ENCODE peak calls at places on chromosomes 12 and 14, in five cellular contexts. One of them, this sample, is unnamed.

GRCh38 chr12:34403706-34404376 is 381.5 kb downstream of the ALG10 start:
- DNase-seq in adrenal gland: peak
- DNase-seq in activated CD4-positive, alpha-beta T cell treated with anti-CD3 and anti-CD28 coated beads, Interleukin-2, amount 10 ng/mL, durations not matched to agents 7 days and 5 days: no peak
- DNase-seq in nucleus accumbens: no peak
- DNase-seq in stimulated activated CD8-positive, alpha-beta memory T cell treated with anti-CD3 and anti-CD28 coated beads, Interleukin-7, amount 100 ng/mL, for 24 hours: no peak
- DNase-seq in this sample: no peak

GRCh38 chr14:42174357-42174756 is 567.7 kb downstream of the LRFN5 start:
- DNase-seq in adrenal gland: no peak
- DNase-seq in activated CD4-positive, alpha-beta T cell treated with anti-CD3 and anti-CD28 coated beads, Interleukin-2, amount 10 ng/mL, durations not matched to agents 7 days and 5 days: no peak
- DNase-seq in nucleus accumbens: no peak
- DNase-seq in stimulated activated CD8-positive, alpha-beta memory T cell treated with anti-CD3 and anti-CD28 coated beads, Interleukin-7, amount 100 ng/mL, for 24 hours: no peak
- DNase-seq in this sample: no peak

GRCh38 chr12:123000578-123000977 is 20.1 kb downstream of the ARL6IP4 start:
- DNase-seq in adrenal gland: no peak
- DNase-seq in activated CD4-positive, alpha-beta T cell treated with anti-CD3 and anti-CD28 coated beads, Interleukin-2, amount 10 ng/mL, durations not matched to agents 7 days and 5 days: no peak
- DNase-seq in nucleus accumbens: no peak
- DNase-seq in stimulated activated CD8-positive, alpha-beta memory T cell treated with anti-CD3 and anti-CD28 coated beads, Interleukin-7, amount 100 ng/mL, for 24 hours: no peak
- DNase-seq in this sample: no peak

GRCh38 chr12:48001426-48002178 is 2.7 kb downstream of the COL2A1 start:
- DNase-seq in adrenal gland: peak
- DNase-seq in activated CD4-positive, alpha-beta T cell treated with anti-CD3 and anti-CD28 coated beads, Interleukin-2, amount 10 ng/mL, durations not matched to agents 7 days and 5 days: no peak
- DNase-seq in nucleus accumbens: no peak
- DNase-seq in stimulated activated CD8-positive, alpha-beta memory T cell treated with anti-CD3 and anti-CD28 coated beads, Interleukin-7, amount 100 ng/mL, for 24 hours: no peak
- DNase-seq in this sample: no peak

GRCh38 chr14:74955229-74955999 is at the start of gene PGF:
- DNase-seq in adrenal gland: peak
- DNase-seq in activated CD4-positive, alpha-beta T cell treated with anti-CD3 and anti-CD28 coated beads, Interleukin-2, amount 10 ng/mL, durations not matched to agents 7 days and 5 days: peak
- DNase-seq in nucleus accumbens: no peak
- DNase-seq in stimulated activated CD8-positive, alpha-beta memory T cell treated with anti-CD3 and anti-CD28 coated beads, Interleukin-7, amount 100 ng/mL, for 24 hours: no peak
- DNase-seq in this sample: peak

GRCh38 chr12:30913323-30913722 is 13.2 kb upstream of the TSPAN11 start:
- DNase-seq in adrenal gland: no peak
- DNase-seq in activated CD4-positive, alpha-beta T cell treated with anti-CD3 and anti-CD28 coated beads, Interleukin-2, amount 10 ng/mL, durations not matched to agents 7 days and 5 days: no peak
- DNase-seq in nucleus accumbens: no peak
- DNase-seq in stimulated activated CD8-positive, alpha-beta memory T cell treated with anti-CD3 and anti-CD28 coated beads, Interleukin-7, amount 100 ng/mL, for 24 hours: no peak
- DNase-seq in this sample: no peak

GRCh38 chr12:57148469-57149308 is 1.3 kb upstream of the LRP1-AS start:
- DNase-seq in adrenal gland: peak
- DNase-seq in activated CD4-positive, alpha-beta T cell treated with anti-CD3 and anti-CD28 coated beads, Interleukin-2, amount 10 ng/mL, durations not matched to agents 7 days and 5 days: no peak
- DNase-seq in nucleus accumbens: no peak
- DNase-seq in stimulated activated CD8-positive, alpha-beta memory T cell treated with anti-CD3 and anti-CD28 coated beads, Interleukin-7, amount 100 ng/mL, for 24 hours: no peak
- DNase-seq in this sample: no peak

GRCh38 chr14:92209141-92209540 is 87.4 kb downstream of the CPSF2 start:
- DNase-seq in adrenal gland: no peak
- DNase-seq in activated CD4-positive, alpha-beta T cell treated with anti-CD3 and anti-CD28 coated beads, Interleukin-2, amount 10 ng/mL, durations not matched to agents 7 days and 5 days: no peak
- DNase-seq in nucleus accumbens: no peak
- DNase-seq in stimulated activated CD8-positive, alpha-beta memory T cell treated with anti-CD3 and anti-CD28 coated beads, Interleukin-7, amount 100 ng/mL, for 24 hours: no peak
- DNase-seq in this sample: no peak

GRCh38 chr12:113246478-113247122 is 25.3 kb downstream of the TPCN1 start:
- DNase-seq in adrenal gland: no peak
- DNase-seq in activated CD4-positive, alpha-beta T cell treated with anti-CD3 and anti-CD28 coated beads, Interleukin-2, amount 10 ng/mL, durations not matched to agents 7 days and 5 days: no peak
- DNase-seq in nucleus accumbens: no peak
- DNase-seq in stimulated activated CD8-positive, alpha-beta memory T cell treated with anti-CD3 and anti-CD28 coated beads, Interleukin-7, amount 100 ng/mL, for 24 hours: no peak
- DNase-seq in this sample: no peak

GRCh38 chr12:94592080-94592479 is 58.3 kb downstream of the TMCC3 start:
- DNase-seq in adrenal gland: no peak
- DNase-seq in activated CD4-positive, alpha-beta T cell treated with anti-CD3 and anti-CD28 coated beads, Interleukin-2, amount 10 ng/mL, durations not matched to agents 7 days and 5 days: no peak
- DNase-seq in nucleus accumbens: no peak
- DNase-seq in stimulated activated CD8-positive, alpha-beta memory T cell treated with anti-CD3 and anti-CD28 coated beads, Interleukin-7, amount 100 ng/mL, for 24 hours: no peak
- DNase-seq in this sample: no peak

GRCh38 chr12:93904124-93904523 is 226.9 kb downstream of the CRADD start:
- DNase-seq in adrenal gland: no peak
- DNase-seq in activated CD4-positive, alpha-beta T cell treated with anti-CD3 and anti-CD28 coated beads, Interleukin-2, amount 10 ng/mL, durations not matched to agents 7 days and 5 days: no peak
- DNase-seq in nucleus accumbens: no peak
- DNase-seq in stimulated activated CD8-positive, alpha-beta memory T cell treated with anti-CD3 and anti-CD28 coated beads, Interleukin-7, amount 100 ng/mL, for 24 hours: no peak
- DNase-seq in this sample: no peak

GRCh38 chr12:3313066-3313465 is 177.9 kb upstream of the PRMT8 start:
- DNase-seq in adrenal gland: no peak
- DNase-seq in activated CD4-positive, alpha-beta T cell treated with anti-CD3 and anti-CD28 coated beads, Interleukin-2, amount 10 ng/mL, durations not matched to agents 7 days and 5 days: no peak
- DNase-seq in nucleus accumbens: peak
- DNase-seq in stimulated activated CD8-positive, alpha-beta memory T cell treated with anti-CD3 and anti-CD28 coated beads, Interleukin-7, amount 100 ng/mL, for 24 hours: no peak
- DNase-seq in this sample: no peak

GRCh38 chr14:46490150-46490769 is 161.3 kb downstream of the RPL10L start:
- DNase-seq in adrenal gland: no peak
- DNase-seq in activated CD4-positive, alpha-beta T cell treated with anti-CD3 and anti-CD28 coated beads, Interleukin-2, amount 10 ng/mL, durations not matched to agents 7 days and 5 days: no peak
- DNase-seq in nucleus accumbens: no peak
- DNase-seq in stimulated activated CD8-positive, alpha-beta memory T cell treated with anti-CD3 and anti-CD28 coated beads, Interleukin-7, amount 100 ng/mL, for 24 hours: no peak
- DNase-seq in this sample: no peak

GRCh38 chr14:93923586-93923985 is 3.6 kb upstream of the FAM181A start:
- DNase-seq in adrenal gland: no peak
- DNase-seq in activated CD4-positive, alpha-beta T cell treated with anti-CD3 and anti-CD28 coated beads, Interleukin-2, amount 10 ng/mL, durations not matched to agents 7 days and 5 days: no peak
- DNase-seq in nucleus accumbens: no peak
- DNase-seq in stimulated activated CD8-positive, alpha-beta memory T cell treated with anti-CD3 and anti-CD28 coated beads, Interleukin-7, amount 100 ng/mL, for 24 hours: no peak
- DNase-seq in this sample: no peak

GRCh38 chr14:99715266-99716000 is 31.3 kb downstream of the CYP46A1 start:
- DNase-seq in adrenal gland: no peak
- DNase-seq in activated CD4-positive, alpha-beta T cell treated with anti-CD3 and anti-CD28 coated beads, Interleukin-2, amount 10 ng/mL, durations not matched to agents 7 days and 5 days: no peak
- DNase-seq in nucleus accumbens: no peak
- DNase-seq in stimulated activated CD8-positive, alpha-beta memory T cell treated with anti-CD3 and anti-CD28 coated beads, Interleukin-7, amount 100 ng/mL, for 24 hours: no peak
- DNase-seq in this sample: no peak

GRCh38 chr12:115223322-115223721 is 539.3 kb upstream of the TBX3 start:
- DNase-seq in adrenal gland: peak
- DNase-seq in activated CD4-positive, alpha-beta T cell treated with anti-CD3 and anti-CD28 coated beads, Interleukin-2, amount 10 ng/mL, durations not matched to agents 7 days and 5 days: no peak
- DNase-seq in nucleus accumbens: no peak
- DNase-seq in stimulated activated CD8-positive, alpha-beta memory T cell treated with anti-CD3 and anti-CD28 coated beads, Interleukin-7, amount 100 ng/mL, for 24 hours: no peak
- DNase-seq in this sample: no peak

GRCh38 chr12:81722004-81722403 is 37.1 kb downstream of the PPFIA2 start:
- DNase-seq in adrenal gland: no peak
- DNase-seq in activated CD4-positive, alpha-beta T cell treated with anti-CD3 and anti-CD28 coated beads, Interleukin-2, amount 10 ng/mL, durations not matched to agents 7 days and 5 days: no peak
- DNase-seq in nucleus accumbens: no peak
- DNase-seq in stimulated activated CD8-positive, alpha-beta memory T cell treated with anti-CD3 and anti-CD28 coated beads, Interleukin-7, amount 100 ng/mL, for 24 hours: no peak
- DNase-seq in this sample: no peak

GRCh38 chr12:56114084-56114483 is 2.3 kb upstream of the RPL41 start:
- DNase-seq in adrenal gland: no peak
- DNase-seq in activated CD4-positive, alpha-beta T cell treated with anti-CD3 and anti-CD28 coated beads, Interleukin-2, amount 10 ng/mL, durations not matched to agents 7 days and 5 days: no peak
- DNase-seq in nucleus accumbens: no peak
- DNase-seq in stimulated activated CD8-positive, alpha-beta memory T cell treated with anti-CD3 and anti-CD28 coated beads, Interleukin-7, amount 100 ng/mL, for 24 hours: no peak
- DNase-seq in this sample: no peak

GRCh38 chr12:70398862-70399261 is 32.8 kb downstream of the KCNMB4 start:
- DNase-seq in adrenal gland: no peak
- DNase-seq in activated CD4-positive, alpha-beta T cell treated with anti-CD3 and anti-CD28 coated beads, Interleukin-2, amount 10 ng/mL, durations not matched to agents 7 days and 5 days: no peak
- DNase-seq in nucleus accumbens: no peak
- DNase-seq in stimulated activated CD8-positive, alpha-beta memory T cell treated with anti-CD3 and anti-CD28 coated beads, Interleukin-7, amount 100 ng/mL, for 24 hours: no peak
- DNase-seq in this sample: no peak

GRCh38 chr14:47039336-47039735 is 387.8 kb upstream of the RPL10L start:
- DNase-seq in adrenal gland: no peak
- DNase-seq in activated CD4-positive, alpha-beta T cell treated with anti-CD3 and anti-CD28 coated beads, Interleukin-2, amount 10 ng/mL, durations not matched to agents 7 days and 5 days: no peak
- DNase-seq in nucleus accumbens: no peak
- DNase-seq in stimulated activated CD8-positive, alpha-beta memory T cell treated with anti-CD3 and anti-CD28 coated beads, Interleukin-7, amount 100 ng/mL, for 24 hours: no peak
- DNase-seq in this sample: no peak

GRCh38 chr12:50788562-50788961 is 24.7 kb downstream of the ATF1 start:
- DNase-seq in adrenal gland: no peak
- DNase-seq in activated CD4-positive, alpha-beta T cell treated with anti-CD3 and anti-CD28 coated beads, Interleukin-2, amount 10 ng/mL, durations not matched to agents 7 days and 5 days: no peak
- DNase-seq in nucleus accumbens: no peak
- DNase-seq in stimulated activated CD8-positive, alpha-beta memory T cell treated with anti-CD3 and anti-CD28 coated beads, Interleukin-7, amount 100 ng/mL, for 24 hours: no peak
- DNase-seq in this sample: no peak

GRCh38 chr12:50690923-50691322 is 73.0 kb upstream of the ATF1 start:
- DNase-seq in adrenal gland: peak
- DNase-seq in activated CD4-positive, alpha-beta T cell treated with anti-CD3 and anti-CD28 coated beads, Interleukin-2, amount 10 ng/mL, durations not matched to agents 7 days and 5 days: no peak
- DNase-seq in nucleus accumbens: peak
- DNase-seq in stimulated activated CD8-positive, alpha-beta memory T cell treated with anti-CD3 and anti-CD28 coated beads, Interleukin-7, amount 100 ng/mL, for 24 hours: no peak
- DNase-seq in this sample: no peak

GRCh38 chr14:85187521-85187920 is 342.4 kb upstream of the FLRT2 start:
- DNase-seq in adrenal gland: no peak
- DNase-seq in activated CD4-positive, alpha-beta T cell treated with anti-CD3 and anti-CD28 coated beads, Interleukin-2, amount 10 ng/mL, durations not matched to agents 7 days and 5 days: no peak
- DNase-seq in nucleus accumbens: no peak
- DNase-seq in stimulated activated CD8-positive, alpha-beta memory T cell treated with anti-CD3 and anti-CD28 coated beads, Interleukin-7, amount 100 ng/mL, for 24 hours: no peak
- DNase-seq in this sample: no peak

GRCh38 chr14:29911815-29912214 is 15.8 kb downstream of the PRKD1 start:
- DNase-seq in adrenal gland: no peak
- DNase-seq in activated CD4-positive, alpha-beta T cell treated with anti-CD3 and anti-CD28 coated beads, Interleukin-2, amount 10 ng/mL, durations not matched to agents 7 days and 5 days: no peak
- DNase-seq in nucleus accumbens: no peak
- DNase-seq in stimulated activated CD8-positive, alpha-beta memory T cell treated with anti-CD3 and anti-CD28 coated beads, Interleukin-7, amount 100 ng/mL, for 24 hours: no peak
- DNase-seq in this sample: no peak

GRCh38 chr12:45343269-45344051 is 127.6 kb downstream of the ANO6 start:
- DNase-seq in adrenal gland: no peak
- DNase-seq in activated CD4-positive, alpha-beta T cell treated with anti-CD3 and anti-CD28 coated beads, Interleukin-2, amount 10 ng/mL, durations not matched to agents 7 days and 5 days: no peak
- DNase-seq in nucleus accumbens: no peak
- DNase-seq in stimulated activated CD8-positive, alpha-beta memory T cell treated with anti-CD3 and anti-CD28 coated beads, Interleukin-7, amount 100 ng/mL, for 24 hours: no peak
- DNase-seq in this sample: no peak

GRCh38 chr12:38921025-38921677 is 15.8 kb upstream of the CPNE8 start:
- DNase-seq in adrenal gland: peak
- DNase-seq in activated CD4-positive, alpha-beta T cell treated with anti-CD3 and anti-CD28 coated beads, Interleukin-2, amount 10 ng/mL, durations not matched to agents 7 days and 5 days: peak
- DNase-seq in nucleus accumbens: no peak
- DNase-seq in stimulated activated CD8-positive, alpha-beta memory T cell treated with anti-CD3 and anti-CD28 coated beads, Interleukin-7, amount 100 ng/mL, for 24 hours: no peak
- DNase-seq in this sample: no peak

GRCh38 chr14:101184104-101184455 is 280.6 kb upstream of the RTL1 start:
- DNase-seq in adrenal gland: no peak
- DNase-seq in activated CD4-positive, alpha-beta T cell treated with anti-CD3 and anti-CD28 coated beads, Interleukin-2, amount 10 ng/mL, durations not matched to agents 7 days and 5 days: no peak
- DNase-seq in nucleus accumbens: no peak
- DNase-seq in stimulated activated CD8-positive, alpha-beta memory T cell treated with anti-CD3 and anti-CD28 coated beads, Interleukin-7, amount 100 ng/mL, for 24 hours: no peak
- DNase-seq in this sample: no peak

GRCh38 chr12:114694436-114695304 is 10.7 kb upstream of the TBX3 start:
- DNase-seq in adrenal gland: no peak
- DNase-seq in activated CD4-positive, alpha-beta T cell treated with anti-CD3 and anti-CD28 coated beads, Interleukin-2, amount 10 ng/mL, durations not matched to agents 7 days and 5 days: no peak
- DNase-seq in nucleus accumbens: no peak
- DNase-seq in stimulated activated CD8-positive, alpha-beta memory T cell treated with anti-CD3 and anti-CD28 coated beads, Interleukin-7, amount 100 ng/mL, for 24 hours: no peak
- DNase-seq in this sample: no peak

GRCh38 chr12:121933522-121934317 is 15.3 kb downstream of the CFAP251 start:
- DNase-seq in adrenal gland: peak
- DNase-seq in activated CD4-positive, alpha-beta T cell treated with anti-CD3 and anti-CD28 coated beads, Interleukin-2, amount 10 ng/mL, durations not matched to agents 7 days and 5 days: no peak
- DNase-seq in nucleus accumbens: no peak
- DNase-seq in stimulated activated CD8-positive, alpha-beta memory T cell treated with anti-CD3 and anti-CD28 coated beads, Interleukin-7, amount 100 ng/mL, for 24 hours: no peak
- DNase-seq in this sample: no peak

GRCh38 chr12:11795910-11796459 is 146.5 kb downstream of the ETV6 start:
- DNase-seq in adrenal gland: no peak
- DNase-seq in activated CD4-positive, alpha-beta T cell treated with anti-CD3 and anti-CD28 coated beads, Interleukin-2, amount 10 ng/mL, durations not matched to agents 7 days and 5 days: no peak
- DNase-seq in nucleus accumbens: no peak
- DNase-seq in stimulated activated CD8-positive, alpha-beta memory T cell treated with anti-CD3 and anti-CD28 coated beads, Interleukin-7, amount 100 ng/mL, for 24 hours: no peak
- DNase-seq in this sample: no peak

GRCh38 chr12:132841151-132841550 is 12.5 kb upstream of the GOLGA3 start:
- DNase-seq in adrenal gland: no peak
- DNase-seq in activated CD4-positive, alpha-beta T cell treated with anti-CD3 and anti-CD28 coated beads, Interleukin-2, amount 10 ng/mL, durations not matched to agents 7 days and 5 days: no peak
- DNase-seq in nucleus accumbens: no peak
- DNase-seq in stimulated activated CD8-positive, alpha-beta memory T cell treated with anti-CD3 and anti-CD28 coated beads, Interleukin-7, amount 100 ng/mL, for 24 hours: no peak
- DNase-seq in this sample: no peak

This sample was measured in hypothalamus.